ENCODE peak calls at places on chromosomes 13 and 19, in four cellular contexts. S, O, D and J are unnamed samples.

GRCh38 chr19:12774588-12775555 is at the start of gene HOOK2:
- DNase-seq in S (peak), O (no peak), D (no peak), J (no peak)

GRCh38 chr19:4375164-4375619 is 25.2 kb downstream of the SH3GL1 start:
- DNase-seq in S (no peak), O (no peak), D (no peak), J (no peak)

GRCh38 chr13:25683056-25683455 is 311.3 kb downstream of the ATP8A2 start:
- DNase-seq in S (no peak), O (no peak), D (no peak), J (no peak)

GRCh38 chr13:44101347-44102083 is 221.8 kb downstream of the LACC1 start:
- DNase-seq in S (no peak), O (no peak), D (no peak), J (no peak)

GRCh38 chr19:50476224-50476942 is at the start of the genes EMC10 and GARIN5A:
- DNase-seq in S (peak), O (peak), D (peak), J (peak)

GRCh38 chr19:996051-996838 is 4.0 kb upstream of the GRIN3B start:
- DNase-seq in S (peak), O (no peak), D (no peak), J (no peak)

GRCh38 chr19:48750771-48751504 is 1.5 kb downstream of the FUT1 start:
- DNase-seq in S (no peak), O (no peak), D (no peak), J (no peak)

GRCh38 chr13:23851106-23851505 is 38.1 kb downstream of the MIPEP start:
- DNase-seq in S (no peak), O (no peak), D (no peak), J (no peak)

GRCh38 chr19:21308778-21309177 is 20.4 kb downstream of the ZNF708 start:
- DNase-seq in S (no peak), O (no peak), D (no peak), J (no peak)

GRCh38 chr13:113627136-113627535 is 30.9 kb downstream of the ATP4B start:
- DNase-seq in S (no peak), O (no peak), D (no peak), J (no peak)

GRCh38 chr13:50123862-50124535 is 108.8 kb downstream of the KCNRG start:
- DNase-seq in S (peak), O (peak), D (peak), J (peak)

GRCh38 chr19:29665826-29666633 is 769 bp downstream of the PLEKHF1 start:
- DNase-seq in S (peak), O (no peak), D (no peak), J (no peak)

GRCh38 chr13:25802579-25802978 is 249.2 kb downstream of the SHISA2 start:
- DNase-seq in S (no peak), O (no peak), D (no peak), J (no peak)

GRCh38 chr13:25762288-25762687 is 289.5 kb downstream of the SHISA2 start:
- DNase-seq in S (no peak), O (no peak), D (no peak), J (no peak)

GRCh38 chr13:51542358-51542972 is 41.8 kb upstream of the WDFY2 start:
- DNase-seq in S (peak), O (no peak), D (no peak), J (no peak)

GRCh38 chr13:34161829-34162544 is 344.0 kb downstream of the RFC3 start:
- DNase-seq in S (no peak), O (peak), D (peak), J (no peak)

GRCh38 chr13:103236213-103236612 is 170.0 kb upstream of the SLC10A2 start:
- DNase-seq in S (no peak), O (no peak), D (no peak), J (no peak)

GRCh38 chr19:50794074-50794777 is 4.0 kb downstream of the ACP4 start:
- DNase-seq in S (no peak), O (no peak), D (no peak), J (peak)

GRCh38 chr13:106503730-106504129 is 31.7 kb downstream of the EFNB2 start:
- DNase-seq in S (no peak), O (no peak), D (no peak), J (no peak)

GRCh38 chr19:48963371-48964204 is 1.5 kb upstream of the FTL start:
- DNase-seq in S (peak), O (no peak), D (no peak), J (peak)

GRCh38 chr19:51407631-51408131 is 9.8 kb downstream of the SIGLEC10 start:
- DNase-seq in S (no peak), O (no peak), D (no peak), J (no peak)

DNA sequence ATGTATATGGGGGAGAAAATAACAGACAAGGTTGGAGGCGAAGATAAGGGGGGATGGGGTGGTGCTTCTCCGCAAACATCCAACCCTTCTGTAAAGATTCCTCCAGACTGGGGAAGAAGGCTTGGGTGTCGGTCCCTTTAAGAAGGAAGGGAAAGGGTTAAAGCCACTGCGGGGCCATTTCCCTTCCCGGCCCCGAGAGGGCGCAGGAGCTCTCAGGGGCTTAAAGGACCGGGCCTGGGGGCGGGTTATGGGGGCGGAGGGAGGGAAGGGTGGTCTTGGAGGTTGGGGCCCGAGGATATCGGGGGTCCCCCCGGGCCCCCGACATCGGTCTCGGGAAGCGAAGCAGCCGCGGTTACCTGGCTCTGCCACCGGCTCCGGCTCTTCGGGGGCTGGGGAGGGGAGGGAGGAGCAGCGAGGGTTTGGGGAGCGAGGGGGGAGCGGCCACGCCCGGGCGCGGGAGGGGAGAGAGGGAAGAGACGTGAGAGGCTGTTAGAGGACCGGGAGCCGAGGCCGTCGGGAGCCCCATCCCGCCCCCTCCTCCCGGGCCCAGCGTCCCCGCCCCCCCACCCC is 2.8 kb downstream of the TNNT1 start:
- DNase-seq in S (no peak), O (no peak), D (no peak), J (peak)
- TF ChIP-seq CTCF in S (no peak), O (peak), D (peak), J (peak)

DNA sequence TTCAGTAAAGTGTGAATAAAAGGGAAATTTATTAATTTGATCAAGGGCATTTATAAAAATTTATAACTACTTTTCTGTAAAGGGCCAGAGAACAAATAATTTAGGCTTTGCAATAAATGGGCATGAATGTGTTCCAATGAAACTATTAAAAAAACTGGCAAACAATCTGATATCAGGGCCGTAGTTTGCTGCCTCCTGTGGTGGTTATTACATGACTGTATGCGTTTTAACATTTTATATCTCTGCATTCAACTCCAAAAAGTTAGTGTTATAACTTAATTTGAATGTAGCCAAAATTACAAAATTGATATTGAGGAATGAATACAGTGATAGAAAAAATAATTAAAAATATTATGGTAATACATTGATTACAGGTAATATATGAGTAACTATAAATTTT is 80.5 kb upstream of the POSTN start:
- DNase-seq in S (no peak), O (no peak), D (no peak), J (no peak)
- TF ChIP-seq CTCF in S (no peak), O (peak), D (peak), J (no peak)

GRCh38 chr13:99450416-99450815 is 50.9 kb upstream of the TM9SF2 start:
- DNase-seq in S (no peak), O (no peak), D (no peak), J (no peak)

GRCh38 chr13:99442273-99442895 is 58.9 kb upstream of the TM9SF2 start:
- DNase-seq in S (no peak), O (no peak), D (no peak), J (no peak)

GRCh38 chr13:99448586-99448985 is 52.7 kb upstream of the TM9SF2 start:
- DNase-seq in S (no peak), O (no peak), D (no peak), J (no peak)

GRCh38 chr13:99446242-99446641 is 55.0 kb upstream of the TM9SF2 start:
- DNase-seq in S (no peak), O (no peak), D (no peak), J (no peak)
- TF ChIP-seq CTCF in S (no peak), O (peak), D (no peak), J (no peak)

DNA sequence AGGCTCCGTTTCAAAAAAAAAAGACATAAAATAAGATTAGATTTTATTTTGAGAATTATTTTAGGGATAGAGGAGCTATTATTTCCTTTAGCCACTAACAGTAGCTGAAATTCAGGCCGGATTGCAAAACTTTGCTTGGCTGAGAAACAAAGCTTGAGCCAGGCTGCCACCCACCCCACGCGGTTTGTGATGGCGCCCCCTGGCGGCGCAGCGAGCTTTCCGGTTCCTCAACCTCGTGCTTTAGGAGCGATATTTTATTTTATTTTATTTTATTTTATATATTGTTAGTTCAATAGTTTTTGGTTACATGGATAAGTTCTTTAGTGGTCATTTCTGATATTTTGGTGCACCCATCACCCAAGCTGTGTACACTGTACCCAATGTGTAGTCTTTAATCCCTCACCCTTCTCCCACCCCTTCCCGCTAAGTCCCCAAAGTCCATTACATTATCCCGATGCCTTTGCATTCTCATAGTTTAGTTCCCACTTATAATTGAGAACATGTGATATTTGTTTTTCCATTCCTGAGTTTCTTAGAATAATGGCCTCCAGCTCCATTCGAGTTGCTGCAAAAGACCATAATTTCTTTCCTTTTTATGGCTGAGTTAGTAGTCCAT is 19.8 kb upstream of the CEACAM4 start:
- DNase-seq in S (no peak), O (no peak), D (no peak), J (no peak)
- TF ChIP-seq CTCF in S (no peak), O (peak), D (peak), J (peak)

GRCh38 chr13:82647540-82647939 is 1234.7 kb downstream of the SLITRK1 start:
- DNase-seq in S (no peak), O (no peak), D (no peak), J (no peak)
- TF ChIP-seq CTCF in S (no peak), O (no peak), D (no peak), J (no peak)